ENCODE peak calls at places on chromosomes 3 and 15, in six cellular contexts. One of them, this sample, is unnamed.

GRCh38 chr3:184631339-184631965 is 69.9 kb downstream of the EPHB3 start:
- DNase-seq in ascending aorta: no peak
- DNase-seq in suprapubic skin: no peak
- DNase-seq in cardiac muscle cell: no peak
- DNase-seq in mesenchymal stem cell: no peak
- DNase-seq in IMR-90: no peak
- DNase-seq in this sample: no peak

GRCh38 chr3:154121236-154122095 is at the start of gene ARHGEF26:
- DNase-seq in ascending aorta: peak; percentile 92
- DNase-seq in cardiac muscle cell: peak; percentile 85
- DNase-seq in mesenchymal stem cell: peak; percentile 70
- DNase-seq in IMR-90: peak; percentile 56
- DNase-seq in suprapubic skin: peak; percentile 94
- DNase-seq in this sample: no peak

GRCh38 chr3:66261318-66261717 is 40.5 kb downstream of the SLC25A26 start:
- DNase-seq in suprapubic skin: no peak
- DNase-seq in IMR-90: peak; percentile 56
- DNase-seq in ascending aorta: no peak
- DNase-seq in cardiac muscle cell: peak; percentile 19
- DNase-seq in mesenchymal stem cell: peak; percentile 15
- DNase-seq in this sample: no peak

GRCh38 chr3:183038221-183038620 is 57.9 kb upstream of the DCUN1D1 start:
- DNase-seq in ascending aorta: no peak
- DNase-seq in cardiac muscle cell: no peak
- DNase-seq in IMR-90: no peak
- DNase-seq in mesenchymal stem cell: no peak
- DNase-seq in suprapubic skin: no peak
- DNase-seq in this sample: no peak

GRCh38 chr15:59236394-59236793 is 29.8 kb downstream of the LDHAL6B start:
- DNase-seq in IMR-90: no peak
- DNase-seq in ascending aorta: no peak
- DNase-seq in mesenchymal stem cell: no peak
- DNase-seq in suprapubic skin: no peak
- DNase-seq in cardiac muscle cell: no peak
- DNase-seq in this sample: no peak

GRCh38 chr3:124885466-124886167 is 1.5 kb downstream of the ITGB5 start:
- DNase-seq in cardiac muscle cell: peak; percentile 42
- DNase-seq in mesenchymal stem cell: peak; percentile 56
- DNase-seq in IMR-90: no peak
- DNase-seq in suprapubic skin: no peak
- DNase-seq in ascending aorta: no peak
- DNase-seq in this sample: no peak

GRCh38 chr15:43511012-43511885 is 6.2 kb upstream of the MAP1A start:
- DNase-seq in cardiac muscle cell: no peak
- DNase-seq in suprapubic skin: no peak
- DNase-seq in mesenchymal stem cell: peak; percentile 50
- DNase-seq in ascending aorta: no peak
- DNase-seq in IMR-90: no peak
- DNase-seq in this sample: peak; percentile 51

GRCh38 chr3:107679911-107680310 is 157.1 kb downstream of the BBX start:
- DNase-seq in suprapubic skin: no peak
- DNase-seq in mesenchymal stem cell: no peak
- DNase-seq in IMR-90: no peak
- DNase-seq in cardiac muscle cell: no peak
- DNase-seq in ascending aorta: no peak
- DNase-seq in this sample: no peak

GRCh38 chr3:46874430-46874829 is 3.1 kb upstream of the PTH1R start:
- DNase-seq in ascending aorta: no peak
- DNase-seq in suprapubic skin: no peak
- DNase-seq in IMR-90: no peak
- DNase-seq in cardiac muscle cell: peak; percentile 36
- DNase-seq in mesenchymal stem cell: no peak
- DNase-seq in this sample: no peak

GRCh38 chr3:194265505-194265892 is 85.6 kb downstream of the CPN2 start:
- DNase-seq in mesenchymal stem cell: peak; percentile 94
- DNase-seq in suprapubic skin: peak; percentile 92
- DNase-seq in IMR-90: peak; percentile 93
- DNase-seq in cardiac muscle cell: peak; percentile 99
- DNase-seq in ascending aorta: peak; percentile 87
- DNase-seq in this sample: peak; percentile 52

GRCh38 chr3:45185461-45185860 is 39.3 kb upstream of the CDCP1 start:
- DNase-seq in ascending aorta: no peak
- DNase-seq in IMR-90: no peak
- DNase-seq in cardiac muscle cell: no peak
- DNase-seq in suprapubic skin: no peak
- DNase-seq in mesenchymal stem cell: no peak
- DNase-seq in this sample: no peak

GRCh38 chr3:122357828-122358617 is 25.0 kb downstream of the MIX23 start:
- DNase-seq in IMR-90: peak; percentile 1
- DNase-seq in suprapubic skin: no peak
- DNase-seq in cardiac muscle cell: no peak
- DNase-seq in ascending aorta: no peak
- DNase-seq in mesenchymal stem cell: no peak
- DNase-seq in this sample: no peak

GRCh38 chr3:144770291-144770690 is 798.7 kb downstream of the DIPK2A start:
- DNase-seq in IMR-90: no peak
- DNase-seq in cardiac muscle cell: no peak
- DNase-seq in suprapubic skin: no peak
- DNase-seq in mesenchymal stem cell: no peak
- DNase-seq in ascending aorta: no peak
- DNase-seq in this sample: no peak

GRCh38 chr3:47005212-47006144 is 26.0 kb downstream of the NBEAL2 start:
- DNase-seq in IMR-90: no peak
- DNase-seq in ascending aorta: peak; percentile 60
- DNase-seq in cardiac muscle cell: no peak
- DNase-seq in mesenchymal stem cell: no peak
- DNase-seq in suprapubic skin: peak; percentile 80
- DNase-seq in this sample: no peak

GRCh38 chr3:15065550-15066007 is 464 bp upstream of the MRPS25 start:
- DNase-seq in cardiac muscle cell: no peak
- DNase-seq in ascending aorta: no peak
- DNase-seq in IMR-90: no peak
- DNase-seq in mesenchymal stem cell: no peak
- DNase-seq in suprapubic skin: no peak
- DNase-seq in this sample: no peak

GRCh38 chr3:151159806-151160205 is 43.2 kb downstream of the GPR171 start:
- DNase-seq in mesenchymal stem cell: no peak
- DNase-seq in suprapubic skin: no peak
- DNase-seq in ascending aorta: no peak
- DNase-seq in cardiac muscle cell: no peak
- DNase-seq in IMR-90: no peak
- DNase-seq in this sample: no peak

GRCh38 chr3:20130122-20130521 is 55.9 kb downstream of the SGO1 start:
- DNase-seq in mesenchymal stem cell: no peak
- DNase-seq in ascending aorta: no peak
- DNase-seq in IMR-90: no peak
- DNase-seq in suprapubic skin: no peak
- DNase-seq in cardiac muscle cell: no peak
- DNase-seq in this sample: no peak

GRCh38 chr3:190941694-190942280 is 79.3 kb upstream of the GMNC start:
- DNase-seq in ascending aorta: no peak
- DNase-seq in suprapubic skin: no peak
- DNase-seq in mesenchymal stem cell: no peak
- DNase-seq in IMR-90: no peak
- DNase-seq in cardiac muscle cell: no peak
- DNase-seq in this sample: no peak

GRCh38 chr3:22886394-22886793 is 316.7 kb upstream of the UBE2E2 start:
- DNase-seq in cardiac muscle cell: no peak
- DNase-seq in suprapubic skin: no peak
- DNase-seq in ascending aorta: no peak
- DNase-seq in mesenchymal stem cell: no peak
- DNase-seq in IMR-90: no peak
- DNase-seq in this sample: no peak

GRCh38 chr3:108724101-108724500 is 33.1 kb downstream of the RETNLB start:
- DNase-seq in mesenchymal stem cell: no peak
- DNase-seq in IMR-90: no peak
- DNase-seq in suprapubic skin: no peak
- DNase-seq in ascending aorta: no peak
- DNase-seq in cardiac muscle cell: no peak
- DNase-seq in this sample: no peak

GRCh38 chr3:30616347-30617027 is 10.1 kb downstream of the TGFBR2 start:
- DNase-seq in suprapubic skin: no peak
- DNase-seq in cardiac muscle cell: no peak
- DNase-seq in ascending aorta: no peak
- DNase-seq in IMR-90: no peak
- DNase-seq in mesenchymal stem cell: no peak
- DNase-seq in this sample: no peak

GRCh38 chr3:30617069-30617468 is 10.7 kb downstream of the TGFBR2 start:
- DNase-seq in ascending aorta: no peak
- DNase-seq in IMR-90: no peak
- DNase-seq in cardiac muscle cell: no peak
- DNase-seq in mesenchymal stem cell: no peak
- DNase-seq in suprapubic skin: no peak
- DNase-seq in this sample: no peak

GRCh38 chr3:30614943-30615342 is 8.5 kb downstream of the TGFBR2 start:
- DNase-seq in IMR-90: no peak
- DNase-seq in ascending aorta: no peak
- DNase-seq in suprapubic skin: no peak
- DNase-seq in cardiac muscle cell: no peak
- DNase-seq in mesenchymal stem cell: no peak
- DNase-seq in this sample: no peak

GRCh38 chr3:30614373-30614772 is 8.0 kb downstream of the TGFBR2 start:
- DNase-seq in IMR-90: no peak
- DNase-seq in ascending aorta: no peak
- DNase-seq in mesenchymal stem cell: no peak
- DNase-seq in suprapubic skin: no peak
- DNase-seq in cardiac muscle cell: no peak
- DNase-seq in this sample: no peak

DNA sequence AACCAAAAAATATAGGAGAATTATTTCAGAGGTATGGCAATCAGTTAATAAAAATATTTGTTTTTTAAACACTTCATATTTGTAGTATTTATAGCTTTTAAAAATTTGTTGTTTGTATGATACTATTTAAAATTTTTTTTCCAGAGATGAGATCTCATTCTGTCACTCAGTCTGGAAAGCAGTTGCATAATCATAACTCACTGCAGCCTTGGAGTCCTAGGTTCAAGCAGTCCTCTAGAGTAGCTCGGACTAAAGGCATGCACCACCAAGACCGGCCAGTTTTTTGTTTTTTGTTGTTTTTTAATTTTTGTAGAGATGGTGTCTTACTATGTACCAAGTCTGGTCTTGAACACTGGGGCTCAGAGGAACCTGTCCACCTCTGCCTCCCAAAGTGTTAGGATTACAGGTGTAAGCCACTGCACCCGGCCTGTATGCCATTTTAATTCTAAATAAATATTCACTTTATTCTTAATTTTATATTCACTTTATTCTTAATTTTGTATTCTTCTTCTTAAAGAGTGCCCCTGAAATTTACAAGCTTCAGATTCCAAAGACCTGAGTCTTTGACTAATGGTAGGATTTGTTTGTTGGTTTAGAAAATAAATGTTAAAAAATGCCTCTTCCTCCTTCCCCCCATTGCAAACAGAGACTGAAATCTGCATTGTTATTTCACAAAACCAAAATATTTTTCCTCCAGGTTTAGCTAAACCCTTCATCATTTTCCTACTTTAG is 9.4 kb downstream of the TGFBR2 start:
- DNase-seq in mesenchymal stem cell: no peak
- DNase-seq in suprapubic skin: no peak
- DNase-seq in ascending aorta: no peak
- DNase-seq in cardiac muscle cell: no peak
- DNase-seq in IMR-90: no peak
- DNase-seq in this sample: no peak
- H3K27ac ChIP-seq in mesenchymal stem cell: peak overlapping the region; percentile 60
- H3K27ac ChIP-seq in suprapubic skin: no peak overlapping the region
- H3K27ac ChIP-seq in ascending aorta: peak overlapping the region; percentile 49
- H3K27ac ChIP-seq in cardiac muscle cell: no peak overlapping the region
- H3K27ac ChIP-seq in IMR-90: peak overlapping the region; percentile 60
- H3K27ac ChIP-seq in this sample: no peak overlapping the region

DNA sequence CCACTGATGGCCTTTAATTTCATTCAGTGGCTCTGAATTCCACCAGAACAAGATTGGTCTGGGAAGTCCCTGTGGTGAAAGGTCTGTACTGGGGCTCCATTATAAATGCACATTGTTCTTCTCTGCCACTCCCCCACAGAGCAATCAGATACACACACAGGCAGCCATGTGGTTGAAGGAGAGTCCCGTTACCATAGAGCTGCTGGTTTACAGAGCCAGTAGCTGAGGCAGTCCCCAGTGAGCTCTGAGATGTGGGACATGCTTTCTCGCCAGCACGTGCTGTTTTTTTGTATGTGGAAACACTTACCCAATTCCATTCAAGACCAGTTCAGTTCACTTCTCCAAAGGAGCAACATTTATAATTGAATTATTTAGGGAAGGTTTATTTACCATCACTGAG is 172.6 kb upstream of the TRIM42 start:
- DNase-seq in IMR-90: no peak
- DNase-seq in mesenchymal stem cell: no peak
- DNase-seq in ascending aorta: no peak
- DNase-seq in suprapubic skin: no peak
- DNase-seq in cardiac muscle cell: peak; percentile 40
- DNase-seq in this sample: no peak
- H3K27ac ChIP-seq in IMR-90: no peak overlapping the region
- H3K27ac ChIP-seq in mesenchymal stem cell: no peak overlapping the region
- H3K27ac ChIP-seq in ascending aorta: no peak overlapping the region
- H3K27ac ChIP-seq in suprapubic skin: no peak overlapping the region
- H3K27ac ChIP-seq in cardiac muscle cell: no peak overlapping the region
- H3K27ac ChIP-seq in this sample: no peak overlapping the region

DNA sequence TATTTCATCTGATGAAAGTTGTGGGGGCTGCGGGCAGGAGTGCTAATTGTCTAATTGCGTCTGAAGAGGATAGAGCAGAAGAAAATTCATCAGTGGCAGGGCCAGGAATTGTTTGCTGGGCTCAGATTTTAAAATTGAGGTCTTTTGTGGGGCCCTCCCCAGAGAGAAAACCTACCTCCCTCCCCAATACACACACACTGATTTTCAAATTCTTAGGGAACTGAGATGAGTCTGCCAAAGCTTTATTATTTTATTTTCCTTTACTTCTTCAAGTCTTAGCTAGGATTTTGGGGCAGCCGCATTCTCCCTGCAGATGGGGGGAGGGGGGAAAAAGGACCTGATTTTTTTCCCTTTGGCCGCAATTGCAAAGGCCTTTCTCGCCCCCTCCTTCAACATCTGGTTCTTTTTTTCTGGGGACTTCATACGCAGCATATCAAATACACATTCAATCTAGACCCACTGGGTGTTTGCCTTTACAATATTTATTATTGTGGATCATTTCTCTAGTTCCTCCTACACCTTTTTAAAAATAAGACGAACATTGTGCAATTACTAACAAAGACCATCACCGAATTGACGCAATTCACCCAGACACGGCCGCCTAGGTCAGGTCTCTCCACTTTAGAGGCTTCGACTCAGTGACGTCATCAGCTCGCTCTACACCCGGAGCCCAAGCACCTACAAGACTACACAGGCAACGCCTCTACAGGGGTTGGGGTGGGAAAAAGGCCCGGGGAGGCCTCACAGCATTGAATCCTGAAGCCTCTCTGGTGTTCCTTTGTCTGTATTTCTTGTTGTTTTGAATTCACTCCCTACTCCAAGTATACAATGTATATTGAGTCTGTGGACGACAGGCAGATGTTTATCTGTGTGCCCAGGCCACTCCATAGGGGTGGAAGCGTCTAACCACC is 16.8 kb downstream of the ZIC4 start:
- DNase-seq in IMR-90: no peak
- DNase-seq in suprapubic skin: no peak
- DNase-seq in cardiac muscle cell: no peak
- DNase-seq in ascending aorta: no peak
- DNase-seq in mesenchymal stem cell: no peak
- DNase-seq in this sample: no peak
- H3K27ac ChIP-seq in IMR-90: no peak overlapping the region
- H3K27ac ChIP-seq in suprapubic skin: no peak overlapping the region
- H3K27ac ChIP-seq in cardiac muscle cell: no peak overlapping the region
- H3K27ac ChIP-seq in ascending aorta: no peak overlapping the region
- H3K27ac ChIP-seq in mesenchymal stem cell: no peak overlapping the region
- H3K27ac ChIP-seq in this sample: no peak overlapping the region

GRCh38 chr3:32865364-32865763 is 47.6 kb downstream of the TRIM71 start:
- DNase-seq in ascending aorta: no peak
- DNase-seq in IMR-90: no peak
- DNase-seq in suprapubic skin: no peak
- DNase-seq in mesenchymal stem cell: peak; percentile 4
- DNase-seq in cardiac muscle cell: peak; percentile 37
- DNase-seq in this sample: no peak
- H3K27ac ChIP-seq in ascending aorta: no peak overlapping the region
- H3K27ac ChIP-seq in IMR-90: no peak overlapping the region
- H3K27ac ChIP-seq in suprapubic skin: no peak overlapping the region
- H3K27ac ChIP-seq in mesenchymal stem cell: no peak overlapping the region
- H3K27ac ChIP-seq in cardiac muscle cell: no peak overlapping the region
- H3K27ac ChIP-seq in this sample: no peak overlapping the region